ENCODE peak calls at places on chromosomes 3 and 15, in four cellular contexts. A is ovary, I is Panc1, J is breast epithelium. M is an unnamed sample.

GRCh38 chr15:60591491-60592385 is 112.8 kb upstream of the ICE2 start:
- DNase-seq in A (peak), J (peak), I (no peak), M (no peak)

GRCh38 chr3:132448211-132448961 is 31.1 kb downstream of the DNAJC13 start:
- DNase-seq in A (peak), J (no peak), I (no peak), M (no peak)

GRCh38 chr15:31279221-31280036 is 47.2 kb upstream of the KLF13 start:
- DNase-seq in J (peak), I (no peak), A (no peak), M (no peak)

GRCh38 chr3:194042947-194043346 is 93.0 kb upstream of the HES1 start:
- DNase-seq in I (no peak), J (no peak), A (no peak), M (peak)

GRCh38 chr15:91946075-91946474 is 92.6 kb downstream of the SLCO3A1 start:
- DNase-seq in J (no peak), I (no peak), A (no peak), M (no peak)

GRCh38 chr3:133371181-133371580 is 28.7 kb upstream of the BFSP2 start:
- DNase-seq in J (no peak), I (no peak), A (no peak), M (no peak)

GRCh38 chr3:171184372-171184771 is 157.9 kb upstream of the SLC2A2 start:
- DNase-seq in J (no peak), A (no peak), I (no peak), M (no peak)

GRCh38 chr15:89068325-89068784 is 19.9 kb upstream of the ABHD2 start:
- DNase-seq in I (no peak), A (peak), J (no peak), M (peak)

GRCh38 chr3:132904-133303 is 63.7 kb upstream of the CHL1 start:
- DNase-seq in J (no peak), A (no peak), I (no peak), M (no peak)

GRCh38 chr15:58748040-58748786 is 1.3 kb downstream of the ADAM10 start:
- DNase-seq in I (no peak), A (no peak), J (no peak), M (no peak)

GRCh38 chr3:42066516-42067181 is 24.5 kb upstream of the TRAK1 start:
- DNase-seq in J (no peak), A (no peak), I (no peak), M (no peak)

GRCh38 chr15:70714575-70714974 is 48.8 kb downstream of the UACA start:
- DNase-seq in A (no peak), I (no peak), J (no peak), M (no peak)

GRCh38 chr3:145902166-145902565 is 258.8 kb downstream of the PLOD2 start:
- DNase-seq in I (no peak), J (no peak), A (no peak), M (no peak)

GRCh38 chr15:98809273-98809672 is 160.9 kb downstream of the IGF1R start:
- DNase-seq in J (no peak), A (no peak), I (no peak), M (no peak)

GRCh38 chr15:88664151-88664778 is 25.4 kb downstream of the ISG20 start:
- DNase-seq in J (no peak), A (no peak), I (no peak), M (no peak)

GRCh38 chr3:81033690-81034089 is 727.8 kb downstream of the GBE1 start:
- DNase-seq in I (no peak), A (no peak), J (no peak), M (no peak)

GRCh38 chr3:192273001-192273400 is 454.3 kb downstream of the FGF12 start:
- DNase-seq in A (no peak), I (no peak), J (no peak), M (no peak)

GRCh38 chr3:141777957-141778813 is 15.0 kb downstream of the GRK7 start:
- DNase-seq in A (no peak), I (no peak), J (no peak), M (no peak)

GRCh38 chr3:141769171-141769894 is 6.1 kb downstream of the GRK7 start:
- DNase-seq in J (no peak), I (no peak), A (no peak), M (no peak)

GRCh38 chr3:141776885-141777284 is 13.7 kb downstream of the GRK7 start:
- DNase-seq in J (no peak), I (no peak), A (no peak), M (no peak)

GRCh38 chr3:141776376-141776775 is 13.2 kb downstream of the GRK7 start:
- DNase-seq in J (no peak), A (no peak), I (no peak), M (no peak)

GRCh38 chr3:141773676-141774075 is 10.5 kb downstream of the GRK7 start:
- DNase-seq in J (no peak), A (no peak), I (no peak), M (no peak)
- H3K4me3 ChIP-seq in J (no peak), A (no peak), I (no peak), M (no peak)

DNA sequence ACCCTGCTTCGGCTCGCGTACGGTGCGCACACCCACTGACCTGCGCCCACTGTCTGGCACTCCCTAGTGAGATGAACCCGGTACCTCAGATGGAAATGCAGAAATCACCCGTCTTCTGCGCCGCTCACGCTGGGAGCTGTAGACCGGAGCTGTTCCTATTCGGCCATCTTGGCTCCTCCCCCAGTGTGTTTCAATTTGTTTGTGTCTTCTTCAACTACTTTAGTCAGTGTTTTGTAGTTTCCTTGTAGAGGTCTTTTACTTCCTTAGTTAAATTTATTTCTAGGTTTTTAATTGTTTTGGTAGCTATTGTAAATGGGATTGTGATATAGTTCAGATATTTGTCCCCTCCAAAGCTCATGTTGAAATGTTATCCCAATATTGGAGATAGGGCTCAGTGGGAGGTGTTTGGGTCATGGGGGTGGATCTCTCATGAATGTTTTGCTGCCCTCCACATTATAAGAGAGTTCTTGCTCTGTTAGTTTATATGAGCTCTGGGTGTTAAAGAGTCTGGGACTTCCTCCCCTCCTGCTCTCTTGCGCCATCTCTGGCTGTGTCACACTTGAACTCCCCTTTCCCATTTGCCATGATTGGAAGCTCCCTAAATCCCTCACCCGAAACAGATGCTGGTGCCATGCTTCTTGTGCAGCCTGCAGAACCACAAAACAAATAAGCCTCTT is 304.4 kb downstream of the DOCK3 start:
- DNase-seq in J (no peak), I (no peak), A (no peak), M (no peak)
- TF ChIP-seq CTCF in J (no peak), I (peak), A (no peak), M (no peak)

GRCh38 chr3:169998668-169999131 is 32.1 kb downstream of the SEC62 start:
- DNase-seq in I (no peak), A (no peak), J (no peak), M (no peak)
- H3K4me3 ChIP-seq in I (no peak), A (no peak), J (no peak), M (no peak)

DNA sequence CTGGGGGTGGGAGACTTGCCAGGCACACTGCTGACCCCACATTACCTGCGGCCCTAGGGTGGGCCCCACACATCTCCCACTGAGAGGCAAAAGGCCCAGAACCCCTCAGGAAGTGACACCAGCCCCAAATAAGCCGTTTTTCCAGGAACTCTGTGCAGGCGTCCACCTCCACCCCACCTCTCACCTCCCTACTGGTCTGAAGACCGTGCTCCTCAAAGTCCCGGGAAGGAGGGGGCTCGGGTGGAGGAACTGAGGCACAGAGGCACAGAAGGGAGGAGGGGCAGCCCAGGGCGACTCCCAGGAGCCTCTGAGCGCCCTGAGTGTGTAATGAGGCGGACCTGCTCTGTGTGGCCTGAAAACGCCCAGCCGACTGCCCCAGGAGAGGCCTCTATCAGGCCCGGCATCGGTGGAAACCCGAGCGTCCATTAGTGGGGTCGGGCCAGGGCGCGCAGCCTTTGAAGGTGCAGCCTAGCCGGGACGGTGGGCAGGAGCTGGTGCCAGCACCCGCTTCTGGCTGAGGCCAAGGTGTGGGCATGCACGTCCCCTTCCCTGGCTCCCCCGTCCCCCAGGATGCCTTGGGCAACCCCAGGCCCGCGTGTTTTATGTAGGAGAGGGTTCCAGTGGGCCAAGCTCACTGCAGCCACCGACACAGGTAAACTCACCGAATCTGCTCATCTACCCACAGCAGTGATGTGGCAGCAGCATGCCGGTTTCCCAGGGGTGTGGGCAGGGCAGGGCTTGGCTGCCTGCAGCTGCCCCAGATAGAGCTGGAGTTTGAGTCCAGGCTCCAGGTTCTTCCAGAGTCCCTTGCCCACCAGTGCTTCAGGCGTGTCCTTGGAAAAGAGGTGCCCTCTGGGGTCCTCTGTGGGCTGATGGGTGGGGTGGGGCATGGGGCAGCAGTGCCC is 55.8 kb downstream of the DNAJB8 start:
- DNase-seq in A (no peak), I (no peak), J (no peak), M (no peak)
- TF ChIP-seq CTCF in A (no peak), I (no peak), J (no peak), M (no peak)